ENCODE peak calls at places on chromosomes 5 and 9, in seven cellular contexts. J is trophoblast cell; X is DMS 273 treated with DMSO at 0.1 percent for 48 hours; Z is stimulated activated CD8-positive, alpha-beta memory T cell treated with anti-CD3 and anti-CD28 coated beads, Interleukin-15, amount 100 ng/mL, for 1 hour; Q is ovary; L is amygdala; E is iPS-NIHi11. H is an unnamed sample.

GRCh38 chr9:9556865-9557803 is 1055.7 kb downstream of the PTPRD start:
- DNase-seq in J (no peak), Z (no peak), Q (no peak), E (peak), X (no peak), L (no peak), H (no peak)

GRCh38 chr5:128038641-128039040 is 44.9 kb upstream of the SLC12A2 start:
- DNase-seq in Q (no peak), X (no peak), J (peak), E (no peak), L (no peak), Z (no peak), H (no peak)

GRCh38 chr5:88736494-88736893 is 146.5 kb downstream of the MEF2C start:
- DNase-seq in Q (no peak), X (no peak), Z (no peak), E (no peak), L (no peak), J (no peak), H (no peak)

GRCh38 chr9:130448035-130448624 is 3.4 kb downstream of the ASS1 start:
- DNase-seq in X (peak), E (no peak), Z (no peak), Q (no peak), J (no peak), L (no peak), H (no peak)

GRCh38 chr5:62315376-62316049 is 9.5 kb downstream of the KIF2A start:
- DNase-seq in Z (no peak), J (peak), E (no peak), X (no peak), L (no peak), Q (no peak), H (no peak)

GRCh38 chr5:57779383-57780223 is 297.0 kb upstream of the ACTBL2 start:
- DNase-seq in Z (no peak), X (peak), L (no peak), Q (peak), J (peak), E (peak), H (no peak)

GRCh38 chr5:73911761-73912393 is 285.9 kb downstream of the ARHGEF28 start:
- DNase-seq in L (no peak), J (no peak), Q (no peak), Z (no peak), X (peak), E (no peak), H (no peak)

GRCh38 chr9:89361816-89362646 is 43.7 kb downstream of the SECISBP2 start:
- DNase-seq in Q (peak), J (no peak), E (no peak), Z (no peak), L (no peak), X (no peak), H (no peak)

GRCh38 chr5:133381571-133382365 is 230.6 kb downstream of the FSTL4 start:
- DNase-seq in E (no peak), Q (no peak), J (no peak), Z (no peak), X (no peak), L (no peak), H (no peak)

GRCh38 chr9:138123086-138123485 is 245.5 kb downstream of the CACNA1B start:
- DNase-seq in X (no peak), E (no peak), Z (no peak), L (no peak), Q (no peak), J (no peak), H (no peak)

GRCh38 chr9:75601280-75601679 is 289.2 kb upstream of the PCSK5 start:
- DNase-seq in E (no peak), Z (no peak), Q (no peak), X (no peak), J (peak), L (no peak), H (no peak)

GRCh38 chr5:15013654-15014463 is 142.3 kb upstream of the ANKH start:
- DNase-seq in J (peak), Q (no peak), Z (no peak), L (no peak), X (peak), E (peak), H (no peak)

GRCh38 chr9:34139477-34140146 is 13.1 kb upstream of the DCAF12 start:
- DNase-seq in Q (peak), Z (no peak), J (no peak), E (peak), L (no peak), X (peak), H (no peak)

GRCh38 chr5:103849934-103850333 is 287.3 kb upstream of the NUDT12 start:
- DNase-seq in Q (no peak), J (peak), Z (no peak), X (no peak), E (no peak), L (no peak), H (no peak)

GRCh38 chr5:129228577-129228976 is 134.0 kb downstream of the ISOC1 start:
- DNase-seq in X (no peak), J (no peak), Z (no peak), Q (no peak), E (no peak), L (no peak), H (no peak)

GRCh38 chr9:105117111-105117682 is 127.3 kb upstream of the SLC44A1 start:
- DNase-seq in L (no peak), E (no peak), Z (no peak), X (no peak), J (no peak), Q (no peak), H (peak)

GRCh38 chr9:77598510-77598909 is 49.6 kb downstream of the GNA14 start:
- DNase-seq in J (no peak), Q (peak), L (no peak), E (no peak), X (peak), Z (no peak), H (no peak)

GRCh38 chr9:36389590-36389989 is 10.5 kb downstream of the RNF38 start:
- DNase-seq in E (no peak), X (no peak), J (no peak), L (no peak), Z (no peak), Q (no peak), H (no peak)

GRCh38 chr5:171272996-171273970 is 35.8 kb upstream of the TLX3 start:
- DNase-seq in Z (no peak), E (peak), X (no peak), Q (no peak), J (peak), L (no peak), H (no peak)

GRCh38 chr9:1332161-1332560 is 282.0 kb downstream of the DMRT2 start:
- DNase-seq in Z (no peak), E (no peak), X (no peak), L (no peak), J (peak), Q (no peak), H (no peak)

GRCh38 chr9:14263707-14264483 is 50.0 kb downstream of the NFIB start:
- DNase-seq in Z (no peak), X (no peak), Q (no peak), L (no peak), J (no peak), E (no peak), H (no peak)

GRCh38 chr9:21696411-21696865 is 106.0 kb upstream of the MTAP start:
- DNase-seq in E (peak), X (no peak), J (peak), Q (no peak), L (no peak), Z (no peak), H (no peak)

GRCh38 chr9:20340161-20340861 is 282.0 kb downstream of the MLLT3 start:
- DNase-seq in L (no peak), E (no peak), X (no peak), Q (no peak), J (no peak), Z (no peak), H (no peak)

GRCh38 chr5:160929343-160929742 is 77.3 kb upstream of the ATP10B start:
- DNase-seq in J (peak), L (no peak), E (peak), X (no peak), Z (no peak), Q (no peak), H (no peak)

GRCh38 chr9:8880031-8880430 is 1080.5 kb upstream of the DMAC1 start:
- DNase-seq in L (no peak), Q (no peak), X (no peak), Z (no peak), E (no peak), J (no peak), H (no peak)

GRCh38 chr5:57817924-57818323 is 335.3 kb upstream of the ACTBL2 start:
- DNase-seq in X (no peak), L (no peak), E (no peak), Q (no peak), Z (no peak), J (no peak), H (no peak)

GRCh38 chr5:90162324-90162723 is 247.2 kb downstream of the CETN3 start:
- DNase-seq in L (no peak), Z (no peak), E (no peak), J (no peak), X (no peak), Q (no peak), H (no peak)

GRCh38 chr9:126558051-126558665 is 55.6 kb upstream of the LMX1B start:
- DNase-seq in J (peak), L (no peak), Q (peak), Z (peak), E (peak), X (no peak), H (peak)

GRCh38 chr9:137156567-137157375 is 13.1 kb downstream of the LRRC26 start:
- DNase-seq in X (no peak), J (peak), Q (no peak), E (peak), Z (peak), L (no peak), H (no peak)

GRCh38 chr5:171420429-171421231 is 1.2 kb downstream of the FGF18 start:
- DNase-seq in L (peak), Q (peak), Z (no peak), X (no peak), E (peak), J (no peak), H (peak)

GRCh38 chr5:145981612-145982571 is 45.5 kb downstream of the SH3RF2 start:
- DNase-seq in Z (no peak), X (no peak), L (no peak), Q (no peak), J (peak), E (peak), H (no peak)

GRCh38 chr5:115816226-115817042 is at the start of gene CDO1:
- DNase-seq in Z (no peak), J (peak), E (peak), L (peak), Q (peak), X (no peak), H (peak)

GRCh38 chr9:6614489-6614888 is 31.0 kb downstream of the GLDC start:
- DNase-seq in J (no peak), X (no peak), Q (no peak), E (no peak), Z (no peak), L (no peak), H (no peak)

GRCh38 chr9:91716815-91717214 is 233.2 kb downstream of the ROR2 start:
- DNase-seq in J (no peak), X (no peak), Q (no peak), L (no peak), Z (no peak), E (no peak), H (no peak)